ENCODE peak calls at places on chromosome 2, in four cellular contexts. D is astrocyte of the cerebellum, R is cardiac fibroblast, Y is WTC11. L is an unnamed sample.

GRCh38 chr2:30561349-30561748 is 114.3 kb downstream of the LCLAT1 start:
- DNase-seq in D (no peak), Y (no peak), R (peak), L (no peak)

GRCh38 chr2:112623913-112624777 is 21.6 kb upstream of the SLC20A1 start:
- DNase-seq in D (no peak), Y (no peak), R (peak), L (no peak)

GRCh38 chr2:23926289-23926749 is 604 bp downstream of the ATAD2B start:
- DNase-seq in R (peak), Y (peak), D (no peak), L (no peak)

GRCh38 chr2:75310915-75311314 is 111.6 kb upstream of the TACR1 start:
- DNase-seq in R (no peak), D (no peak), Y (no peak), L (no peak)

GRCh38 chr2:218219934-218220333 is 2.9 kb downstream of the ARPC2 start:
- DNase-seq in D (no peak), Y (no peak), R (no peak), L (no peak)

GRCh38 chr2:231152800-231153557 is 28.1 kb upstream of the HTR2B start:
- DNase-seq in R (peak), Y (no peak), D (no peak), L (no peak)

GRCh38 chr2:179837408-179837807 is 24.0 kb downstream of the ZNF385B start:
- DNase-seq in D (peak), R (peak), Y (no peak), L (peak)

GRCh38 chr2:174759381-174760064 is 4.7 kb downstream of the CHRNA1 start:
- DNase-seq in Y (no peak), D (no peak), R (no peak), L (no peak)

GRCh38 chr2:109300582-109300981 is 171.6 kb downstream of the SH3RF3 start:
- DNase-seq in R (no peak), D (no peak), Y (no peak), L (no peak)

GRCh38 chr2:239223330-239224248 is 177.2 kb downstream of the HDAC4 start:
- DNase-seq in Y (no peak), R (peak), D (peak), L (no peak)

GRCh38 chr2:47561906-47562305 is 158.9 kb downstream of the MSH2 start:
- DNase-seq in R (no peak), D (no peak), Y (no peak), L (no peak)

GRCh38 chr2:70190086-70190412 is 770 bp downstream of the C2orf42 start:
- DNase-seq in D (no peak), R (peak), Y (no peak), L (no peak)

GRCh38 chr2:98334439-98335078 is 11.7 kb upstream of the CNGA3 start:
- DNase-seq in R (peak), Y (no peak), D (peak), L (peak)

GRCh38 chr2:236661064-236661761 is 91.6 kb downstream of the ACKR3 start:
- DNase-seq in Y (no peak), D (peak), R (peak), L (peak)

GRCh38 chr2:28649481-28650260 is 102.0 kb upstream of the PPP1CB start:
- DNase-seq in R (no peak), Y (no peak), D (no peak), L (no peak)

GRCh38 chr2:128595763-128596452 is 277.2 kb upstream of the HS6ST1 start:
- DNase-seq in R (no peak), Y (no peak), D (no peak), L (no peak)

GRCh38 chr2:227482638-227483340 is 10.8 kb downstream of the AGFG1 start:
- DNase-seq in D (no peak), R (peak), Y (no peak), L (no peak)

GRCh38 chr2:238160206-238161129 is 1.7 kb downstream of the ERFE start:
- DNase-seq in R (peak), D (no peak), Y (peak), L (no peak)

GRCh38 chr2:3324404-3325281 is 53.0 kb downstream of the EIPR1 start:
- DNase-seq in Y (no peak), D (no peak), R (no peak), L (no peak)

GRCh38 chr2:191688934-191689695 is 11.2 kb downstream of the NABP1 start:
- DNase-seq in D (peak), Y (no peak), R (peak), L (peak)

GRCh38 chr2:100046961-100047950 is 95.1 kb downstream of the AFF3 start:
- DNase-seq in D (no peak), Y (no peak), R (no peak), L (no peak)

GRCh38 chr2:12903272-12903671 is 186.5 kb downstream of the TRIB2 start:
- DNase-seq in D (no peak), R (no peak), Y (no peak), L (no peak)

GRCh38 chr2:120262761-120263428 is 10.2 kb downstream of the RALB start:
- DNase-seq in Y (no peak), D (no peak), R (peak), L (no peak)

GRCh38 chr2:157170299-157170698 is 87.2 kb upstream of the GALNT5 start:
- DNase-seq in D (no peak), R (no peak), Y (no peak), L (no peak)

GRCh38 chr2:108536133-108536780 is 2.0 kb downstream of the LIMS1 start:
- DNase-seq in R (peak), D (no peak), Y (no peak), L (peak)

GRCh38 chr2:173264152-173264551 is 90.5 kb upstream of the CDCA7 start:
- DNase-seq in Y (no peak), R (no peak), D (no peak), L (no peak)

GRCh38 chr2:9692392-9693137 is 61.8 kb upstream of the YWHAQ start:
- DNase-seq in R (peak), Y (no peak), D (no peak), L (no peak)

GRCh38 chr2:20419752-20420151 is 27.1 kb upstream of the RHOB start:
- DNase-seq in R (no peak), Y (no peak), D (no peak), L (no peak)

GRCh38 chr2:181766129-181766528 is 85.8 kb upstream of the NEUROD1 start:
- DNase-seq in R (no peak), Y (no peak), D (no peak), L (no peak)

GRCh38 chr2:165637396-165637795 is 156.7 kb downstream of the GALNT3 start:
- DNase-seq in R (no peak), D (no peak), Y (no peak), L (no peak)

GRCh38 chr2:163132850-163133249 is 294.3 kb upstream of the KCNH7 start:
- DNase-seq in Y (no peak), R (peak), D (no peak), L (peak)

GRCh38 chr2:232872826-232873225 is 2.8 kb downstream of the SNORC start:
- DNase-seq in Y (no peak), D (no peak), R (no peak), L (no peak)

GRCh38 chr2:38930600-38930999 is 40.9 kb downstream of the ARHGEF33 start:
- DNase-seq in D (no peak), Y (no peak), R (no peak), L (no peak)

GRCh38 chr2:38922389-38922788 is 32.7 kb downstream of the ARHGEF33 start:
- DNase-seq in R (no peak), Y (no peak), D (no peak), L (no peak)

GRCh38 chr2:38922902-38923301 is 33.2 kb downstream of the ARHGEF33 start:
- DNase-seq in Y (no peak), R (no peak), D (no peak), L (no peak)

DNA sequence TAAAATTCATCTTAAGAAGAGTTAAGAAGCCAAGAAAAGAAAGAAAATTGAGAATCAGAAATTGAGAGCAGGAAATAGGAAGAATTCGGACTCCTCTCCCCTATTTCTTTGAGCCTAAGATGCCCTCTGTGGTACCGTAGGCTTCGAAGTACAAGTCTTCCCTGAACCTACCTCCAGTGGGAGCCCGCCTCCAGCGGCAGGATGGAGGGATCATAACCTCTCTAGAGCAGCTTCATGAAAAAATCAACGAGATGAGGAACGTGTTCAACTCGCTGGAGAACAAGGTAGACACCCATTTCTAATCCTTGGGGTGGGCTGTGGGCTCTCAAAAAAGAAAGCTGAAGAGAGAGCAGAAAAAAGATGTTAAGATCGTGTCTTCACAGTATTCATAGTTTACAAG is 36.3 kb downstream of the ARHGEF33 start:
- DNase-seq in R (no peak), Y (peak), D (no peak), L (no peak)
- TF ChIP-seq CTCF in R (peak), Y (no peak), D (no peak), L (no peak)

GRCh38 chr2:161571051-161571429 is 53.2 kb upstream of the SLC4A10 start:
- DNase-seq in R (no peak), D (no peak), Y (no peak), L (no peak)

GRCh38 chr2:161580021-161580420 is 44.2 kb upstream of the SLC4A10 start:
- DNase-seq in Y (no peak), D (no peak), R (no peak), L (no peak)

GRCh38 chr2:161580426-161580825 is 43.8 kb upstream of the SLC4A10 start:
- DNase-seq in D (no peak), Y (no peak), R (no peak), L (no peak)

GRCh38 chr2:161578998-161579397 is 45.2 kb upstream of the SLC4A10 start:
- DNase-seq in R (no peak), D (no peak), Y (no peak), L (no peak)

DNA sequence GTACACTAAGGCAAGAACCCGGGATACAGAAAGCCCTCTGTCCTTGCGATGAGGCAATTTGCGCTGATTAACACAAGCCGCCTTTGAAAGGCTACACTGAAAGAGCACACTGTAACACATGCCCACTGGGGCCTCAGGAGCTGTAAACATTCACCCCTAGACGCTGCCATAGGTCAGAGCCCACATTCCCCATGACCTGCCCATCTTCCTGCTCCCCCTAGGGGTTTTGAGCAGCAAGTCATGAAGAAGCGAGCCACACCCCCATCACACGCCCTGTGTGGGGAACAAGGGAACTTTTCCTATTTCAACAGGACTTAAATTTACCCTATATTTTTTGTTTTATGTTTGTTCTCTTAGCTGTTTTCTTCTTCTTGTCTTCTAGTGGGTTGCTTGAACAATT is 47.8 kb upstream of the SLC4A10 start:
- DNase-seq in D (no peak), Y (peak), R (no peak), L (no peak)
- TF ChIP-seq CTCF in D (no peak), Y (peak), R (peak), L (peak)

GRCh38 chr2:188984126-188984525 is 10.0 kb downstream of the COL3A1 start:
- DNase-seq in R (peak), Y (no peak), D (peak), L (no peak)
- TF ChIP-seq CTCF in R (peak), Y (no peak), D (peak), L (peak)

GRCh38 chr2:152115952-152116351 is 17.1 kb upstream of the CACNB4 start:
- DNase-seq in Y (no peak), D (no peak), R (no peak), L (no peak)
- TF ChIP-seq CTCF in Y (no peak), D (peak), R (peak), L (no peak)

GRCh38 chr2:241950878-241951331 is 81.4 kb downstream of the RTP5 start:
- DNase-seq in R (peak), D (peak), Y (peak), L (peak)
- TF ChIP-seq CTCF in R (peak), D (peak), Y (peak), L (peak)

DNA sequence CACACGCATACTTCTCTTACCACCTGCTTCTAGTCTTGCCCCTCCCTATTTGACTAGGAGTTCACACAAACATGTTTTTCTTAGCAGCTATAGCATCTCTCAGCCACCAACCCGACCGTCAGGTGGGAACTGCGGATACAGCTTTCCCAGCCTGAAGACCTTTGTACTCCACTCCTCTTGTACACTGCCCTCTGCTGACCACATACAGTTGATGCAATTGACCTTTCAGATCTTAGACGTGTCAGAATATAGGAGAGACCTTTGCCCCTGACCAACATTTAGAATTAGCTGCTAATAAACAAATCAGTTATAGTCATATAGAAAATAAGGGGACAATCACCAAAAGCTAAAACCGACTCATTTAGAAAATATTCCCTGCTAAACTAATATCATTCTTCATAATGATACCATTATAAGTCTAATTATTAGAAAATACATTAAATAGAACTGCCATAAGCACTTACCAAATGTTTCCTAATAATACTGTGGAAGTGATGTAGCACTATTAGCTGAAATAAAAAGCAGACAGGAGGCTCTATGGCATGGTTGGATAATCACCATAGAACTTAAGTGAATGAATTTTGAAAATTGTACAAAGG is 208.4 kb downstream of the RAD51AP2 start:
- DNase-seq in R (peak), D (peak), Y (peak), L (no peak)
- TF ChIP-seq CTCF in R (peak), D (peak), Y (peak), L (peak)

GRCh38 chr2:229575569-229576315 is 138.6 kb downstream of the DNER start:
- DNase-seq in D (peak), R (peak), Y (no peak), L (no peak)
- TF ChIP-seq CTCF in D (no peak), R (no peak), Y (no peak), L (no peak)

GRCh38 chr2:172099472-172100079 is 3.1 kb downstream of the DLX2 start:
- DNase-seq in D (no peak), R (no peak), Y (no peak), L (no peak)

GRCh38 chr2:172098650-172099471 is 3.8 kb downstream of the DLX2 start:
- DNase-seq in Y (peak), D (no peak), R (peak), L (peak)

GRCh38 chr2:172101008-172101706 is 1.5 kb downstream of the DLX2 start:
- DNase-seq in R (no peak), D (no peak), Y (no peak), L (no peak)

GRCh38 chr2:172101707-172102158 is 967 bp downstream of the DLX2 start:
- DNase-seq in Y (no peak), R (no peak), D (no peak), L (no peak)

DNA sequence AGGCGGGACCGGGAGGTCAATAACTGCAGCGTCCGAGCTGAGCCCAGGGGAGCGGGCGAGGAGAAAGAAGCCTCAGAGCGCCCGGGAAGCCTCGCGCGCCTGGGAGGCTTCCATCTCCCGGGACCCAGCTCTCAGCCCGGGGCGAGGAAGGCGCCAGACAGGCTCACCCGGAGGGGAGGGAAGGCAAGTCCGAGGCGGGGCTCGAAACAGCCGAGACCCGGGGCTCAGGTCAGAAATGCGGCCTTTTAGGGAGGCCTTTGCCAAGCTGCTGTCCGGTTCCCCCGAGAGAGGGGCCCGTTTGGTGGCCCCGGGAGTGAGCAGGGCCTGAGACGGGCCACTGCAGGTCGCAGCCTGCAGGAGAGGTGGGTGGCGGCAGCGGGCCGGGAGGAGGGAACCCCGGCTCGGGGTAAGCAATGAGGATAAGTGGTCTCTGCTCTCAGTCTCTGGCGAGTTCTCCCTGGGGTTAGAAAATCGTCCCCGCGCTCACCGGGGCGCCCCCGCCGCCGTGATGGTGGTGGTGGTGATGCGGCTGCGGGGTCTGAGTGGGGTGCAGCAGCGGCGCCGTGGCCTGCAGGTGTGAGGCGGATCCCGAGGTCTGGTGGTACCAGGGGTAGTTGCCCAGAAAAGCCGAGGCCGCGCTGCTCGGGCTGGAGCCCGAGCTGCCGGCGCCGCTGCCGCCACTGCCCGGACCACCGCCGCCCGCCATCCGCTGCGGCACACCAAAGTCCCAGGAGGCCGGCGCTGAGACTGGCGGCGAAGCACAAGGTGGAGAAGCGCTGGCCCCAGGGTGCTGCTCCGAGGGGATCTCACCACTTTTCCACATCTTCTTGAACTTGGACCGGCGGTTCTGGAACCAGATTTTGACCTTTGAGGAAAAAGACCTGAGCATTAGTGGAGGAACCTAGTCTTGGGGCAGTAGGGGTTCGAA is 2.4 kb downstream of the DLX2 start:
- DNase-seq in Y (peak), D (no peak), R (no peak), L (no peak)
- TF ChIP-seq CTCF in Y (no peak), D (no peak), R (no peak), L (no peak)

GRCh38 chr2:37753758-37754157 is 82.3 kb upstream of the CDC42EP3 start:
- DNase-seq in R (no peak), D (no peak), Y (no peak), L (no peak)
- TF ChIP-seq CTCF in R (no peak), D (no peak), Y (no peak), L (no peak)

GRCh38 chr2:197804758-197805597 is 585 bp downstream of the PLCL1 start:
- DNase-seq in D (no peak), R (peak), Y (peak), L (no peak)
- TF ChIP-seq CTCF in D (no peak), R (no peak), Y (no peak), L (no peak)